ENCODE peak calls at places on chromosomes 5 and 9, in seven cellular contexts. P is iPS DF 19.7; O is Ammon's horn; K is activated naive CD4-positive, alpha-beta T cell; Q is HuH-7; M is HTR-8/SVneo; J is glutamatergic neuron. L is an unnamed sample.

GRCh38 chr5:180790524-180790923 is 12.1 kb downstream of the MGAT1 start:
- DNase-seq in P (no peak), O (no peak), K (no peak), Q (no peak), M (no peak), J (no peak), L (no peak)

GRCh38 chr9:91192379-91192775 is 169.3 kb downstream of the AUH start:
- DNase-seq in P (no peak), O (no peak), K (no peak), Q (no peak), M (no peak), J (no peak), L (no peak)

GRCh38 chr9:71901695-71902094 is 9.3 kb downstream of the ABHD17B start:
- DNase-seq in P (no peak), O (no peak), K (no peak), Q (no peak), M (no peak), J (no peak), L (no peak)

GRCh38 chr5:5615569-5615968 is 193.1 kb downstream of the ICE1 start:
- DNase-seq in P (no peak), O (no peak), K (no peak), Q (no peak), M (no peak), J (no peak), L (no peak)

GRCh38 chr5:56145106-56145505 is 88.0 kb downstream of the ANKRD55 start:
- DNase-seq in P (no peak), O (no peak), K (no peak), Q (no peak), M (no peak), J (no peak), L (no peak)

GRCh38 chr5:171577940-171578856 is 158.8 kb downstream of the FGF18 start:
- DNase-seq in P (no peak), O (no peak), K (no peak), Q (no peak), M (no peak), J (no peak), L (no peak)

GRCh38 chr9:96021616-96022444 is 146.3 kb downstream of the ERCC6L2 start:
- DNase-seq in P (no peak), O (peak), K (no peak), Q (peak), M (no peak), J (peak), L (no peak)

GRCh38 chr9:69877852-69878507 is 57.4 kb downstream of the CFAP95 start:
- DNase-seq in P (no peak), O (peak), K (no peak), Q (peak), M (peak), J (no peak), L (no peak)

GRCh38 chr5:133977161-133977787 is 8.8 kb upstream of the C5orf15 start:
- DNase-seq in P (no peak), O (no peak), K (no peak), Q (no peak), M (no peak), J (no peak), L (no peak)

GRCh38 chr9:94666364-94667099 is 27.2 kb upstream of the FBP1 start:
- DNase-seq in P (no peak), O (no peak), K (no peak), Q (no peak), M (no peak), J (no peak), L (no peak)

GRCh38 chr9:133980864-133981588 is 11.1 kb downstream of the VAV2 start:
- DNase-seq in P (no peak), O (no peak), K (no peak), Q (no peak), M (no peak), J (no peak), L (no peak)

GRCh38 chr9:38405841-38406240 is 13.3 kb downstream of the ALDH1B1 start:
- DNase-seq in P (no peak), O (no peak), K (no peak), Q (no peak), M (no peak), J (no peak), L (no peak)

GRCh38 chr9:113626735-113627495 is 163.4 kb downstream of the RGS3 start:
- DNase-seq in P (no peak), O (peak), K (no peak), Q (no peak), M (no peak), J (no peak), L (no peak)

GRCh38 chr5:103693485-103693884 is 130.9 kb upstream of the NUDT12 start:
- DNase-seq in P (no peak), O (no peak), K (no peak), Q (no peak), M (no peak), J (no peak), L (no peak)

GRCh38 chr5:86865396-86865795 is 247.7 kb downstream of the COX7C start:
- DNase-seq in P (no peak), O (peak), K (no peak), Q (no peak), M (no peak), J (no peak), L (peak)

GRCh38 chr9:14618851-14619250 is 74.4 kb downstream of the ZDHHC21 start:
- DNase-seq in P (no peak), O (peak), K (no peak), Q (no peak), M (no peak), J (no peak), L (no peak)

GRCh38 chr9:8074645-8075044 is 275.1 kb upstream of the DMAC1 start:
- DNase-seq in P (no peak), O (no peak), K (no peak), Q (no peak), M (no peak), J (no peak), L (no peak)

GRCh38 chr5:56415356-56415765 is 182.2 kb upstream of the ANKRD55 start:
- DNase-seq in P (no peak), O (peak), K (no peak), Q (no peak), M (no peak), J (no peak), L (no peak)

GRCh38 chr5:34587355-34588241 is 68.5 kb upstream of the RAI14 start:
- DNase-seq in P (no peak), O (no peak), K (no peak), Q (no peak), M (peak), J (no peak), L (no peak)

GRCh38 chr9:37999501-38000189 is 69.4 kb downstream of the SHB start:
- DNase-seq in P (no peak), O (peak), K (no peak), Q (no peak), M (no peak), J (no peak), L (no peak)

GRCh38 chr5:171660438-171660837 is 125.2 kb upstream of the SMIM23 start:
- DNase-seq in P (no peak), O (no peak), K (no peak), Q (no peak), M (no peak), J (no peak), L (no peak)

GRCh38 chr5:110219769-110220168 is 506.7 kb downstream of the TMEM232 start:
- DNase-seq in P (no peak), O (no peak), K (no peak), Q (no peak), M (no peak), J (no peak), L (no peak)

GRCh38 chr5:175235251-175235963 is 208.6 kb downstream of the DRD1 start:
- DNase-seq in P (no peak), O (no peak), K (no peak), Q (no peak), M (no peak), J (no peak), L (no peak)

GRCh38 chr5:135545115-135545514 is 9.4 kb upstream of the NEUROG1 start:
- DNase-seq in P (no peak), O (no peak), K (no peak), Q (no peak), M (no peak), J (no peak), L (no peak)